ENCODE peak calls at places on chromosome X, in eight cellular contexts. O is IMR-90, Z is A549, M is GM12865, F is fibroblast of lung, I is heart right ventricle, D is thoracic aorta, E is mucosa of descending colon. L is an unnamed sample.

GRCh38 chrX:43813898-43814297 is 68.4 kb downstream of the MAOB start:
- DNase-seq in I (no peak), E (no peak), O (no peak), D (no peak), Z (peak; percentile 29), M (no peak), F (peak; percentile 13), L (peak; percentile 4)

GRCh38 chrX:49184294-49185061 is 1.7 kb downstream of the PRICKLE3 start:
- DNase-seq in I (peak; percentile 92), D (peak; percentile 76), Z (peak; percentile 95), M (peak; percentile 58), E (peak; percentile 95), F (peak; percentile 78), O (peak; percentile 83), L (peak; percentile 88)

GRCh38 chrX:69323786-69324720 is 158.8 kb upstream of the PJA1 start:
- DNase-seq in O (no peak), F (no peak), D (no peak), I (no peak), M (no peak), E (no peak), Z (no peak), L (no peak)

GRCh38 chrX:20519077-20519617 is 252.4 kb upstream of the RPS6KA3 start:
- DNase-seq in Z (no peak), O (no peak), E (no peak), F (no peak), D (no peak), M (no peak), I (no peak), L (no peak)

GRCh38 chrX:40154853-40155616 is 57.3 kb upstream of the BCOR start:
- DNase-seq in I (peak; percentile 81), O (peak; percentile 50), D (no peak), F (no peak), E (peak; percentile 58), Z (peak; percentile 74), M (peak; percentile 64), L (peak; percentile 61)

GRCh38 chrX:109384569-109385174 is 97.2 kb downstream of the GUCY2F start:
- DNase-seq in D (no peak), E (no peak), Z (peak; percentile 11), M (peak; percentile 38), I (peak; percentile 4), O (peak; percentile 10), F (peak; percentile 5), L (peak; percentile 54)

GRCh38 chrX:1895583-1895982 is 280.7 kb downstream of the ASMT start:
- DNase-seq in I (no peak), D (no peak), O (no peak), F (no peak), M (no peak), Z (no peak), E (no peak), L (no peak)

GRCh38 chrX:40097492-40098263 is at the start of gene BCOR:
- DNase-seq in I (peak; percentile 72), D (no peak), Z (peak; percentile 80), O (peak; percentile 58), F (peak; percentile 60), E (peak; percentile 86), M (peak; percentile 85), L (peak; percentile 62)

GRCh38 chrX:101958139-101958538 is 26.3 kb upstream of the ZMAT1 start:
- DNase-seq in Z (no peak), D (no peak), E (no peak), F (no peak), O (peak; percentile 0), M (no peak), I (no peak), L (no peak)

GRCh38 chrX:155767101-155767878 is 113.9 kb upstream of the VAMP7 start:
- DNase-seq in D (peak; percentile 12), I (peak; percentile 73), E (peak; percentile 69), F (peak; percentile 84), M (no peak), Z (peak; percentile 84), O (peak; percentile 74), L (peak; percentile 67)

GRCh38 chrX:2325076-2325784 is 175.5 kb downstream of the DHRSX start:
- DNase-seq in E (peak; percentile 46), D (no peak), Z (no peak), O (peak; percentile 84), M (peak; percentile 90), I (peak; percentile 47), F (peak; percentile 96), L (peak; percentile 85)

GRCh38 chrX:150255441-150256296 is 107.4 kb upstream of the MAMLD1 start:
- DNase-seq in O (no peak), D (no peak), I (no peak), F (no peak), E (no peak), M (no peak), Z (no peak), L (no peak)

GRCh38 chrX:143633530-143634372 is 2.1 kb downstream of the SLITRK4 start:
- DNase-seq in I (no peak), E (no peak), F (no peak), M (no peak), D (no peak), Z (no peak), O (no peak), L (no peak)

GRCh38 chrX:140090800-140091275 is 125.5 kb upstream of the CXorf66 start:
- DNase-seq in M (no peak), D (no peak), I (no peak), Z (no peak), E (no peak), O (no peak), F (no peak), L (peak; percentile 1)

GRCh38 chrX:140087865-140088264 is 122.5 kb upstream of the CXorf66 start:
- DNase-seq in F (no peak), Z (no peak), E (no peak), M (no peak), D (no peak), I (no peak), O (no peak), L (no peak)

GRCh38 chrX:140091276-140091886 is 126.1 kb upstream of the CXorf66 start:
- DNase-seq in M (no peak), O (no peak), D (no peak), E (peak; percentile 36), Z (peak; percentile 9), F (peak; percentile 12), I (no peak), L (no peak)

GRCh38 chrX:140088438-140088837 is 123.1 kb upstream of the CXorf66 start:
- DNase-seq in O (no peak), F (no peak), M (no peak), Z (no peak), E (no peak), I (no peak), D (no peak), L (no peak)

GRCh38 chrX:140092121-140092520 is 126.8 kb upstream of the CXorf66 start:
- DNase-seq in D (no peak), E (no peak), Z (no peak), M (no peak), I (no peak), F (no peak), O (no peak), L (no peak)
- TF ChIP-seq CTCF in D (no peak), E (no peak), Z (no peak), M (no peak), I (no peak), F (no peak), O (no peak), L (no peak)

DNA sequence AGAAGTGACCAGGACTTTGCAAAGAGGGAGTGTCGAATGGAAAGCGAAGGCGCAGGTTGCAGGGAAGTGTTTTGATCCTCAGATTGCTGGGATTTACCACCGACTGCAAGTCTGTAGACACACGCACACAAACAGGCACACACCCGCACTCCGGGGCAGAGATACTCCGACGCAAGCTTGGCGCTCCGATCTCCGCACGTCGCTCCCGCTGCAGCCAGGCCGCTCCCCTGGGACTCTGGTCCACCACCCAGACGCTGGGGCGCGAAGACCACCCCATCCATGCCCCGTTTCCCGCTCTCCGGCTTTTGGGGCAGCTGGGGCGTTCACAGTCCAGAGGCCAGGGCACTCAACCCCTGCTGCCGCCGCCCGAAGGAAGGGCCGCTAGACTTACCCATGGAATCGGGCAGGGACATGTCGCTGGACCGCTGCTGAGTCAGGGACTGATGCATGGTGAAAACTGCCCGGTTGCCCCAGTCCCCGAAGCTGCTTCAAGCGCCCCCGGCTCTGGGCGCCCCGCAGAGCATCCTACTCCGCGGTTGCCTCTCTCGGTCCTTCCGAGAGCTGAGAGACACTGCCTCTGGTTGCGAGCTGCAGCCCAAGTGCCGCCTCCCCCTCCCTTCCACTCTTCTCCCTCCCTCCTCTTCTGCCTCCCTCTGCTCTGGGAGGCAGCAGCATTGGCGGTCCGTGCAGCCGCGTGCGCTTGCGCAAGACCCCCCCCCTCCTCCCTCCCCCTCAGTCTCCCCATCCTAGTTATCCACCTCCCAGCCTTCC is at the start of gene TMEM255A:
- DNase-seq in E (peak; percentile 23), M (no peak), O (no peak), I (no peak), Z (peak; percentile 15), F (peak; percentile 14), D (no peak), L (no peak)
- H3K4me3 ChIP-seq in E (no peak within 1 kb of the TSS), M (peak within 1 kb of the TSS; percentile 65), O (peak within 1 kb of the TSS; percentile 21), I (peak within 1 kb of the TSS; percentile 19), Z (peak within 1 kb of the TSS; percentile 32), F (peak within 1 kb of the TSS; percentile 14), D (peak within 1 kb of the TSS; percentile 66), L (peak within 1 kb of the TSS; percentile 33)

DNA sequence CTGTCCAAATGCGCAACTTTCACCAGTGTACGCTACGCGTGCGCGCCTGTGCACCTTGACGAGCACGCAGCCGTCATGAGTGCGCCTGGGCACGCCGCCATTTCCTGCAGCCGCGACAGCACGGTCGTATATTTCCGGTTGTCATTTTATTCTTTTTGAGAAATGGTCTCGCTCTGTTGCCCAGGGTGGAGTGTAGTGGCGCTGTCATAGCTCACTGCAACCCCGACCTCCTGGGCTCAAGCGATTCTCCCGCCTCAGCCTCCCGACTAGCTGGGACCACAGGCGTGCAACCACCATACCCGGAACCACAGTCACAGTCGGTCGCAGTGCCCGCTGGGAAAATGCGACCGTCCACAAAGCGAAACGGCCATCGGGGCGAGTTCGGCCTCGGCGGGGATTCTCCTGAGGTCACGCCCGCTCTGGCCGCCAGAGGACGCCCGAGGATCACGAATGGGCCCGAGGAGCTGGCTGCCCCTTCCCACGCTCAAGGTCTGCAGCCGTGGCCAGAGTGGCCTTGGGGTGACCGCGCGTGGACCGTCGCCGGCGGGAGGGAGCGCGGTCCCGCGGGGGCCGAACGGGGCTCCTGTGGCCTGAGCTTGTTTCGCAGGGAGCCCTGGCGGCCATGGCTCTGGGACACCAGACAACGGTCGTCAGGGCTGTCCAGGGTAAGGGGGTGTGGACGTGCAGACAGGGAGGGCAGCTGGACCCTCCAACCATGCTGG is 23.7 kb upstream of the PNMA3 start:
- DNase-seq in I (peak; percentile 62), M (peak; percentile 76), Z (peak; percentile 55), O (peak; percentile 18), F (peak; percentile 24), D (no peak), E (peak; percentile 79), L (peak; percentile 32)
- TF ChIP-seq CTCF in I (peak; percentile 87), M (peak; percentile 82), Z (peak; percentile 80), O (peak; percentile 80), F (peak; percentile 56), D (peak; percentile 81), E (peak; percentile 56), L (peak; percentile 72)

DNA sequence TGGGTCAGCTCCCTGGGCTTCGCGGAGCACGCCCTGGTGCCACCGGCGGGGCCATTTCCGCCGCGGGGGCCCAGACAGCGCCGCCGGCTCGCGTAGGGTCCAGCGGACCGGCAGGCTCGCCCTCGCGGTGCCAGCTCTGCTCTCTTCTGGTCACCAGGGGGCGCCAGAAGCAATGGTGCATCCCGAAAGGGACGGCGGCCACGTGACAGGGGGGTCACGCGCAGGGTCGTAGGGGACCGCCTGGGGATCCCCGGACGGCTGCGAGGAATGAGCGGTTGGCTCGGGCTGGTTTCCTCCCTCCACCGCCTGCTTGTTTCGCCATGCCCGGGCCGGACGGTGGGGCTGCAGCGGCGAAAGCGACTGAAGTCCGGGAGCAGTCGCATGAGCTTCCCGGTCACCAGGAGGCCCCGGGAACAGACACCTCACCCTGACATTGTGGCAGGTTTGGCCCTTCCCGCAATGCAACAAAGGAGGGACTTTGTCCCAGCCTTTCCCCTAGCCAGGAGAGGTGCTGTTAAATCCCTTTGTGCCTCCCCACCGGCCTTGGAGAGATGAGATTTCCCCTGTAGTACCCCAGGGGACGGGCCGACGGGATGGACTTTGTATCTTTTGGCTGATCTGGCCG is 15.8 kb downstream of the ZCCHC12 start:
- DNase-seq in Z (peak; percentile 80), E (peak; percentile 83), M (peak; percentile 20), F (peak; percentile 24), I (peak; percentile 83), D (peak; percentile 18), O (peak; percentile 6), L (peak; percentile 24)
- H3K4me3 ChIP-seq in Z (peak overlapping the region; percentile 68), E (no peak overlapping the region), M (no peak overlapping the region), F (no peak overlapping the region), I (peak overlapping the region; percentile 40), D (peak overlapping the region; percentile 71), O (peak overlapping the region; percentile 47), L (peak overlapping the region; percentile 52)